ENCODE peak calls at places on chromosome 1, in four cellular contexts. K is mammary epithelial cell, P is PC-3, Z is GM23248. M is an unnamed sample.

GRCh38 chr1:41322835-41323234 is 38.4 kb upstream of the FOXO6 start:
- DNase-seq in Z (peak; percentile 40), K (peak; percentile 45), P (peak; percentile 66), M (peak; percentile 93)

GRCh38 chr1:9080704-9081291 is 11.4 kb upstream of the SLC2A5 start:
- DNase-seq in Z (no peak), K (peak; percentile 81), P (peak; percentile 77), M (no peak)

GRCh38 chr1:162873671-162874666 is 13.0 kb upstream of the CCDC190 start:
- DNase-seq in P (peak; percentile 89), Z (peak; percentile 79), K (no peak), M (no peak)

GRCh38 chr1:192260076-192260475 is 56.7 kb upstream of the RGS21 start:
- DNase-seq in K (no peak), Z (no peak), P (no peak), M (no peak)

GRCh38 chr1:40712997-40713396 is 21.5 kb downstream of the NFYC start:
- DNase-seq in P (peak; percentile 15), K (no peak), Z (no peak), M (no peak)

GRCh38 chr1:167207940-167208623 is 12.6 kb upstream of the POU2F1 start:
- DNase-seq in Z (no peak), K (no peak), P (no peak), M (no peak)

GRCh38 chr1:185896863-185897262 is 162.7 kb downstream of the HMCN1 start:
- DNase-seq in Z (peak; percentile 64), K (no peak), P (no peak), M (no peak)

GRCh38 chr1:233490488-233490887 is 123.4 kb upstream of the KCNK1 start:
- DNase-seq in K (no peak), Z (no peak), P (no peak), M (no peak)

GRCh38 chr1:210907406-210907805 is 226.5 kb downstream of the KCNH1 start:
- DNase-seq in K (no peak), P (no peak), Z (no peak), M (no peak)

GRCh38 chr1:44894591-44894990 is 51.5 kb upstream of the PTCH2 start:
- DNase-seq in Z (peak; percentile 86), K (peak; percentile 76), P (peak; percentile 63), M (no peak)

GRCh38 chr1:23437355-23437664 is 12.8 kb upstream of the TCEA3 start:
- DNase-seq in K (no peak), Z (no peak), P (no peak), M (no peak)

GRCh38 chr1:28111157-28111556 is 22.7 kb upstream of the EYA3 start:
- DNase-seq in K (no peak), Z (peak; percentile 25), P (peak; percentile 78), M (no peak)

GRCh38 chr1:68166348-68166747 is 66.0 kb downstream of the WLS start:
- DNase-seq in P (no peak), Z (no peak), K (no peak), M (no peak)

GRCh38 chr1:246838118-246838456 is 93.7 kb downstream of the AHCTF1 start:
- DNase-seq in P (peak; percentile 75), Z (no peak), K (no peak), M (no peak)

GRCh38 chr1:179091691-179092165 is 9.9 kb downstream of the TOR3A start:
- DNase-seq in P (no peak), Z (peak; percentile 82), K (peak; percentile 39), M (no peak)

GRCh38 chr1:22223176-22223575 is 80.3 kb upstream of the WNT4 start:
- DNase-seq in Z (no peak), K (no peak), P (peak; percentile 29), M (peak; percentile 12)

GRCh38 chr1:230077436-230078221 is 10.6 kb downstream of the GALNT2 start:
- DNase-seq in Z (peak; percentile 68), K (no peak), P (peak; percentile 68), M (peak; percentile 35)
- H3K27ac ChIP-seq in Z (peak overlapping the region; percentile 70), K (peak overlapping the region; percentile 25), P (peak overlapping the region; percentile 22), M (no peak overlapping the region)

DNA sequence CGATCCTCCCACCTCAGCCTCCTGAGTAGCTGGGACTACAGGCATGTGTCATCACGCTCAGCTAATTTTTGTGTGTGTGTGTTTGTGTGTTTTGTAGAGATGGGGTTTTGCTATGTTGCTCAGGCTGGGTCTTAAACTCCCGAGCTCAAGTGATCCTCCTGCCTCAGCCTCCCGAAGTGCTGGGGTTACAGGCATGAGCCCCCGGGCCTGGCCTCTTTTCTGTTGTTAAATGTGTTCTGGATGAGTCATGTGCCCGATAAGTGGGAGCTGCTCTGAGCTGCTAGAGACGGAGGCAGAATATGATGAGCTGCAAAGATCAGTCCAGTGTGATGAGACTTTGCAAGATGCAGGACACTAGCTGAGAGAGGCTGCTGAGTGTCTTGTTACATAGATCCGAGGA is 75.5 kb downstream of the VPS13D start:
- DNase-seq in K (no peak), P (no peak), Z (no peak), M (no peak)
- H3K27ac ChIP-seq in K (no peak overlapping the region), P (no peak overlapping the region), Z (no peak overlapping the region), M (no peak overlapping the region)

DNA sequence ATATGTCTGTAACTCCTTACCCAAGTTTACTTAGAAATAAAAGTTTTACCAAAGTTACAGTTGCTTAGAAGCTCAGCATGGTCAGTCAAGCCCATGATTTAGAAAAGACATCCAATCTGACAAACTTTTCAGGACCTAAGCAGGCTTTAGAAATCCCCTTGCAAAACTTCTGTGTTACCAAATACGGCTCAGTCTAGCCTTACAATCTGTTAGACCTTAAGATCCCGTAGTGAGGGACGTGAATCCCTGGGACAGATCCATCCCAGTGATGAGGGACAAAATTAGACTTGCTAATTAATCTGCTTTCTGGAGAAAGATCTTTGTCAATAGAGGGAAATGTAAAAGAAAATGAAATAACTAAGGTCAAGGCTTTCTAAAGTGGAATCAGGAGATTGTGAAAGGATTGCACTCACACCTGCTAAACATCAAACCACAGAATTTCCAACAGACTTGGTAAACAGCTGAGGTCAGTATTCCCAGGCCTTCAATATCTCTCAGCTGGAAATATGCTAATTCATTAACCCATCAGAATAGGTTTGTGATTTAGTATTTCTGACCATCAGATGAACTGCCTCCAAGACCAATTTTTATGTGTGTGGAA is 375.3 kb downstream of the DUSP10 start:
- DNase-seq in P (no peak), K (no peak), Z (no peak), M (peak; percentile 47)
- H3K27ac ChIP-seq in P (no peak overlapping the region), K (no peak overlapping the region), Z (no peak overlapping the region), M (no peak overlapping the region)

DNA sequence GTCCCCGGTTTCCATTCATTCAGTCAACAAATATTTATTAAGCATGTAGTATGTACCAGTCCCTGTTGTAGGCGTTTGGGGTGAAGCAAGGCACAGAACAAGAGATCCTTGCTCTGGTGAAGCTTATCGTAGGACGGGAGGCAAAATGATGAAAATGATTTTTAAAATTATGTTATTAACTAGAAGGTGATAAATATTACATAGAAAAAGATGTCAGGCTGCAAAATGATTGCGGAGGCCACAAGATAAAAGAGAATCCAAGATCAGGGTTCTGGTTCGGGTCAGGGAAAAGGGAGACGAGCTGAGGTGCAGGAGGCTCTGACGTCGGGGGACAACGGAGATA is 602 bp upstream of the CGN start:
- DNase-seq in Z (no peak), P (no peak), K (no peak), M (no peak)
- H3K27ac ChIP-seq in Z (no peak overlapping the region), P (no peak overlapping the region), K (no peak overlapping the region), M (peak overlapping the region; percentile 55)

DNA sequence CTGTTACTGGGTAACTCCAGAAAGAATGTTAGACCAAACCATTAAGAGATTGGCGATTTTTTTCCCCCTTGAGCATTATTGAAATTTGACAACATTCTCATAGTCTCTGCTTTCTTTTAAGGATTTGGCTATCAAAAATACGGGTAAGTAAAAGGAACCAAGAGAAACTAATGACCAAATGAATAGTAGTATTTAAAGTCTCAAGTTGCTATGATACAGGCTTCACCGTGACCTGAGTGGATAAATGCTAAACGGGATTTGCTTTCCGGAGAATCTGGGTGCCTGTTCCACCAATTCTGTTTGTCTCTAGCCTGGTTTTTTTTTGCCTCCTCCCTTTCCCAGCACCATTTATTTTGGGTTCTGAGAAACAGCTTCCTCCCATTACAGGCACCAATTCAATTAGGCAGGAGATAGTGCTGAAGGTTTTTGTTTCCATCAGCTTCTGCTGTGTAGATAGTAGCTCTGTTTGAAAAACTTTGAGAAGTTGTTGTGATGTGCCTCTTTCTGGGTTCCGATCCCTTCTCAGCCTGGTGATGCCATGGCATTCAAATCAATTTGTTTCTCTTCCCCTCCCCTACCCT is 108.9 kb downstream of the NFIA start:
- DNase-seq in K (no peak), Z (no peak), P (no peak), M (no peak)
- H3K27ac ChIP-seq in K (no peak overlapping the region), Z (no peak overlapping the region), P (no peak overlapping the region), M (peak overlapping the region; percentile 18)